ENCODE peak calls at places on chromosomes 13 and 19, in four cellular contexts. K is HepG2, R is K562, M is WTC11. P is an unnamed sample.

GRCh38 chr13:94305463-94305862 is 174.0 kb downstream of the DCT start:
- DNase-seq in K (no peak), R (no peak), M (no peak), P (no peak)

GRCh38 chr19:34431681-34432402 is 3.7 kb downstream of the UBA2 start:
- DNase-seq in K (no peak), R (no peak), M (no peak), P (no peak)

GRCh38 chr13:46896346-46897138 is at the start of gene HTR2A:
- DNase-seq in K (no peak), R (no peak), M (no peak), P (no peak)

GRCh38 chr13:35514801-35515502 is 38.5 kb upstream of the MAB21L1 start:
- DNase-seq in K (no peak), R (no peak), M (no peak), P (no peak)

GRCh38 chr13:42333613-42334328 is 61.8 kb downstream of the AKAP11 start:
- DNase-seq in K (peak; percentile 16), R (no peak), M (no peak), P (peak; percentile 47)

GRCh38 chr13:97198753-97199152 is 23.4 kb upstream of the MBNL2 start:
- DNase-seq in K (no peak), R (no peak), M (no peak), P (no peak)

GRCh38 chr19:34343751-34344150 is 21.2 kb upstream of the GPI start:
- DNase-seq in K (no peak), R (no peak), M (no peak), P (no peak)

GRCh38 chr19:41860419-41861097 is 503 bp downstream of the RPS19 start:
- DNase-seq in K (no peak), R (no peak), M (no peak), P (no peak)

GRCh38 chr19:46860846-46861690 is at the start of gene ARHGAP35:
- DNase-seq in K (no peak), R (peak; percentile 85), M (peak; percentile 69), P (peak; percentile 85)

GRCh38 chr19:46862974-46863632 is 2.3 kb downstream of the ARHGAP35 start:
- DNase-seq in K (no peak), R (no peak), M (peak; percentile 13), P (no peak)

GRCh38 chr19:46861691-46862503 is 1.1 kb downstream of the ARHGAP35 start:
- DNase-seq in K (no peak), R (no peak), M (peak; percentile 20), P (no peak)

GRCh38 chr19:46863818-46864629 is 3.2 kb downstream of the ARHGAP35 start:
- DNase-seq in K (peak; percentile 66), R (no peak), M (peak; percentile 61), P (no peak)

DNA sequence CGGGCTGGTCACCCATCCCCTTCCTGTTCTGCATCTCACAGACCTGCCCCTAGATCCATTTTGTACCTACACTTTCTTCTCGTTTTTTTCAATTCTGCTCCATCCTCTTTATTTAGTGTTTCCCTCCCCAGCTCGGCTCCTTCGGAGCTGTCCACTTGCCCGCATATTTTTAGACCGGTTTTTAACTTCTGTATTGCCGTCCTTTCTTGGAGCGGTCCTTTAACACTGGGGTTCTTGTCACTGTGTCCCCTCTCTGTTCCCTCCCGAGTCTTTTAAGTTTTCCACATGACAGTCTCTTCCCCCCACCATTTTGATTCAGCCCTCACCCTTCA is 1.7 kb downstream of the ARHGAP35 start:
- DNase-seq in K (no peak), R (no peak), M (no peak), P (no peak)
- TF ChIP-seq ELF4 in K (no peak), R (no peak), M (no peak), P (no peak)

GRCh38 chr13:24217601-24218281 is 57.2 kb downstream of the SPATA13 start:
- DNase-seq in K (peak; percentile 72), R (no peak), M (no peak), P (no peak)
- TF ChIP-seq ELF4 in K (no peak), R (no peak), M (no peak), P (no peak)

DNA sequence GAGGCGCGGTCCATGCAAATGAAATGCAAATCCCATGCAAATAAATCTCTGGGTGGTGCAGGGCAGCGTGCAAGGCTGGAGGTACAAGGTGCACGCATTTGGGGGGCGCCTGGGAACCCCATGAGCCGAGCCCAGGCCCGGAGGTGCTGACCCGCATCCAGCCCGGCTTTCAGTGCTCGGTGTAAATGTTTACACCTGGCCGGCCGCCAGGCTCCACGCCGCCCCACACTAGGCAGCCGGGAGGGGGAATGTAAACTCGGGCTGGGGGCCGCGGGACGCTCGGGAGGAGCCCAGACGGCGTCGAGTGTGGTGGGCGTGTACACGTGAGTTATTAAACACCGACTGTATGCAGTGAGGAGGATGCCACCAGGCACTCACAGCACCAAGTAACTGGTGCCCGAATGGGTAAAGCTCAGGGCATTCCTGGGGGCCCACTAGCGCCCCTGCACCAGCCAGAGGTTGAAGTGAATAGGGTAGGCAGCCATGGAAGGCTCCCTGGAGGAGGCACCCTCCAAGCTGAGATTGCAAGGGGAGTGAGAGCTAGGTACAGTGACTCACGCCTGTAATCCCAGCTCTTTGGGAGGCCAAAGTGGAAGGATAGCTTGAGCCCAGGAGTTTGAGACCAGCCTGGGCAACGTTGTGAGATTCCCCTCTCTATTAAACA is 17.2 kb downstream of the FUT6 start:
- DNase-seq in K (no peak), R (no peak), M (no peak), P (no peak)
- TF ChIP-seq ELF4 in K (no peak), R (no peak), M (no peak), P (no peak)

GRCh38 chr13:107209811-107210210 is 641.9 kb upstream of the ARGLU1 start:
- DNase-seq in K (no peak), R (no peak), M (no peak), P (no peak)
- TF ChIP-seq ELF4 in K (no peak), R (no peak), M (no peak), P (no peak)

GRCh38 chr13:64755961-64756360 is 2474.2 kb downstream of the PCDH9 start:
- DNase-seq in K (no peak), R (no peak), M (no peak), P (no peak)

GRCh38 chr13:64758520-64758919 is 2471.6 kb downstream of the PCDH9 start:
- DNase-seq in K (no peak), R (no peak), M (no peak), P (no peak)

GRCh38 chr13:64756621-64757020 is 2473.5 kb downstream of the PCDH9 start:
- DNase-seq in K (no peak), R (no peak), M (no peak), P (no peak)

GRCh38 chr13:64749301-64749700 is 2480.8 kb downstream of the PCDH9 start:
- DNase-seq in K (no peak), R (no peak), M (no peak), P (no peak)

GRCh38 chr13:64753606-64754005 is 2476.5 kb downstream of the PCDH9 start:
- DNase-seq in K (no peak), R (no peak), M (no peak), P (no peak)
- TF ChIP-seq ELF4 in K (no peak), R (no peak), M (no peak), P (no peak)

DNA sequence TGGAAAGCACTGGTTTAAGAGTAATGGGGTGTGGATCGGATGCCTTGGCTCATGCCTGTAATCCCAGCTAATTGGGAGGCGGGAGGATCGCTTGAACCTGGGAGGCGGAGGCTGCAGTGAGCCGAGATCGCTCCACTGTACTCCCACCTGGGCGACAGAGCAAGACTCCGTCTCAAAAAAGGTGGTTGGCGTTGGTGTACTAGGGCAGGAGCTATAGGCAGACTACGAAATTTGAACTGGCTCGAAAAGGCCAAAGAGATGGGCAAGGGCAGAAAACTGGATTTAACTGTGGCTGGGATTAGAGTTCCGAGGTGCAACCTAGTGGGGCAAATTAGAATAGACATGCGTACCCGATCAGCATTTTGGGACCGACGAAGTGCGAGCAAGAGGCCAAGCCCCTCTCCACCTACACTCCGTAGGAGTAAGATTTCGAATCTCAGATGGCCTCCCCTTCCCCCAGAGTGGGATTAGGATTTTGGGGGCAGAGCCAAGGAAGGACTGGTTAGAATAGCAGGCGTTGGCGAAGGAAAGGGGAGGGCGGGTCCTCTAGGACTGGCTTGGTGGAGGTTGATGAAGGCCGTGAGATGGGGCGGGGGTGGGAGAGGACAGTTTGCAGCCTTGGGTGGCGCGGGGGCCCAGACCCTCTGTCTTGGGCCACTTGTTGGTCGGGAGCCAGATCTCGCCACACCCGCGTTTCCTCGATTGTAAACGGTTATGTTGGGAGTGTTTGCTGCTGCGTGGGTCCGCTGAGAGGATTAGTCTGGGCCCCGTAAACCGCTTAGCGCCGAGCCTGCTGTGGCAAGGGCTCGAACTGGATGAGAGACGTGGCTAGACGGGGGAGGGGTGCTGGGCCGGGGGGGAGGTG is 2.0 kb upstream of the INAFM1 start:
- DNase-seq in K (no peak), R (peak; percentile 59), M (no peak), P (peak; percentile 34)
- TF ChIP-seq ELF4 in K (no peak), R (no peak), M (no peak), P (no peak)

DNA sequence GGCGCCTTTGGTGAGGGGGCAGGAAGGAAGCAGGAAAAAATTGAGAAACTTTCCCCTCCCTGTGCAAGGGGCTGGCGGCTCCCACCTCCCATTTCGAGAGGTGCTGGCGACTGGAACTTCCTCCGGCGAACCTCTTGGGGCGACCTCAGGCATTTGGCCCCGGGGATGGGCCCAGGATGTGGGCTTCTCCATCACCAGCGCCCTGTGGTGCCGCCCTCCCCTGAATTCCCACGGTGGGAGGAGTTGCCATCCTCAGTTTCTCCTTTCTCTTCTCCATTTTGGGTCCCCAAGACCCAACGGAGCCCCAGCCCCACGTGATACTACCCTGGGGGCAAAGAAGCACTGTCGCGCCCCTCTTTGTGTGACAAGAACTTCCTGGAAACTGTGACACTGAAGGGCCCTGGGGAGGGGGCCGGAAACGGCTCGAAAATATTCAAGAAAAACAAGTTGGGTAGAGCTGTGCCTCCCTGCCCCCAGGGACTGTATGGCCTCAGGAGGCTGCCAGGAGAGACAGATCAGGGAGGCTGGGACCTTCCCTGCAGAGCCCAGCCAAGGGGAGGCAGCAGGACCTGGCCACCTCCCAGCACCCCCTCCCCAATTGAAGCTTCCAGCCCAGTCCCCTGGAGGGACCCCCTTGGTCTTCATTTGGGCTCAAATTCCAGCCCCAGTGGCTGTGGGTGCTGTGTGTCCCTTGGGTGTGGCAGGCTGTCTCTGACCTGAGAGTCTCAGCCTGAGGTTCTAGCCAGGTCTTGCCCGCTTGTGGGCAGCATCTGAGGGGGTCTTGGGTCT is 16.2 kb upstream of the AP1M2 start:
- DNase-seq in K (no peak), R (peak; percentile 64), M (peak; percentile 36), P (no peak)
- TF ChIP-seq ELF4 in K (no peak), R (no peak), M (no peak), P (no peak)

GRCh38 chr19:2720777-2721569 is at the start of gene DIRAS1:
- DNase-seq in K (no peak), R (peak; percentile 88), M (peak; percentile 58), P (peak; percentile 44)
- TF ChIP-seq ELF4 in K (no peak), R (no peak), M (no peak), P (no peak)

GRCh38 chr13:113562085-113562749 is 22.3 kb upstream of the TFDP1 start:
- DNase-seq in K (peak; percentile 65), R (peak; percentile 58), M (peak; percentile 88), P (peak; percentile 59)
- TF ChIP-seq ELF4 in K (no peak), R (no peak), M (no peak), P (no peak)

GRCh38 chr13:113959198-113959597 is 14.7 kb downstream of the C13orf46 start:
- DNase-seq in K (no peak), R (peak; percentile 42), M (no peak), P (no peak)
- TF ChIP-seq ELF4 in K (no peak), R (no peak), M (no peak), P (no peak)

P was measured in HEK293T.